ENCODE peak calls at places on chromosomes 4 and X, in four cellular contexts. Q is Kasumi-1; K is activated CD4-positive, CD25-positive, alpha-beta regulatory T cell treated with anti-CD3 and anti-CD28 coated beads, Interleukin-2, amount 50 U/mL, for 16 hours; V is right lobe of liver. R is an unnamed sample.
A peak's percentile ranks its signal among the peaks of the same experiment; 100 is the strongest.

GRCh38 chrX:71846429-71846828 is 64.2 kb upstream of the NHSL2 start:
- DNase-seq in K (no peak), V (no peak), Q (no peak), R (no peak)

GRCh38 chr4:184108006-184108501 is 109.6 kb downstream of the ENPP6 start:
- DNase-seq in K (no peak), Q (no peak), V (no peak), R (no peak)

GRCh38 chr4:166435449-166435848 is 562.4 kb downstream of the TLL1 start:
- DNase-seq in Q (no peak), K (no peak), V (no peak), R (no peak)

GRCh38 chrX:135513140-135513535 is 7.3 kb upstream of the INTS6L start:
- DNase-seq in V (no peak), K (no peak), Q (peak; percentile 56), R (no peak)

GRCh38 chr4:139809207-139810157 is 143.9 kb downstream of the MGST2 start:
- DNase-seq in Q (no peak), V (no peak), K (no peak), R (peak; percentile 24)

GRCh38 chrX:103779156-103779555 is 2.5 kb downstream of the PLP1 start:
- DNase-seq in K (no peak), V (no peak), Q (no peak), R (no peak)

GRCh38 chr4:11259837-11260236 is 168.9 kb downstream of the HS3ST1 start:
- DNase-seq in K (no peak), Q (no peak), V (no peak), R (no peak)

GRCh38 chr4:102616661-102617060 is 115.5 kb downstream of the NFKB1 start:
- DNase-seq in K (no peak), Q (no peak), V (no peak), R (no peak)

GRCh38 chrX:526295-527224 is 104.0 kb upstream of the SHOX start:
- DNase-seq in V (no peak), Q (no peak), K (no peak), R (no peak)

GRCh38 chrX:3939967-3940610 is 226.6 kb upstream of the PRKX start:
- DNase-seq in K (no peak), V (no peak), Q (peak; percentile 28), R (peak; percentile 56)

GRCh38 chr4:158299459-158300007 is 89.2 kb downstream of the TMEM144 start:
- DNase-seq in Q (no peak), K (no peak), V (no peak), R (no peak)

GRCh38 chr4:78244691-78245485 is 187.8 kb downstream of the FRAS1 start:
- DNase-seq in K (no peak), V (no peak), Q (no peak), R (no peak)

GRCh38 chrX:4547218-4547836 is 833.9 kb upstream of the PRKX start:
- DNase-seq in K (no peak), Q (peak; percentile 24), V (no peak), R (peak; percentile 73)

GRCh38 chr4:70833701-70834100 is 6.0 kb downstream of the GRSF1 start:
- DNase-seq in V (no peak), K (no peak), Q (no peak), R (no peak)

GRCh38 chrX:38991656-38992558 is 190.6 kb downstream of the MID1IP1 start:
- DNase-seq in Q (no peak), V (no peak), K (no peak), R (no peak)

GRCh38 chrX:23662187-23662586 is 5.1 kb upstream of the PRDX4 start:
- DNase-seq in V (no peak), K (no peak), Q (no peak), R (no peak)

R was measured in KBM-7.